ENCODE peak calls at places on chromosomes 7 and 10, in ten cellular contexts. X, D, Y, I, P, F, N, G, M and W are unnamed samples.
A peak's percentile ranks its signal among the peaks of the same experiment; 100 is the strongest.

GRCh38 chr7:110084177-110084807 is 1006.6 kb upstream of the LRRN3 start:
- DNase-seq in X (no peak), D (no peak), Y (no peak), I (no peak), P (no peak), F (no peak), N (no peak), G (no peak), M (no peak), W (no peak)

GRCh38 chr10:72173635-72174296 is 42.0 kb upstream of the ANAPC16 start:
- DNase-seq in X (peak; percentile 83), D (peak; percentile 53), Y (no peak), I (no peak), P (no peak), F (peak; percentile 14), N (no peak), G (no peak), M (no peak), W (no peak)

GRCh38 chr7:74355091-74355490 is 65.9 kb downstream of the CLIP2 start:
- DNase-seq in X (no peak), D (peak; percentile 88), Y (no peak), I (no peak), P (no peak), F (peak; percentile 13), N (no peak), G (no peak), M (peak; percentile 15), W (no peak)

GRCh38 chr7:79272066-79272669 is 181.3 kb downstream of the MAGI2 start:
- DNase-seq in X (no peak), D (peak; percentile 50), Y (no peak), I (no peak), P (no peak), F (no peak), N (no peak), G (no peak), M (peak; percentile 47), W (no peak)

GRCh38 chr10:108521827-108522503 is 1357.5 kb upstream of the SORCS1 start:
- DNase-seq in X (no peak), D (no peak), Y (no peak), I (no peak), P (no peak), F (no peak), N (no peak), G (no peak), M (no peak), W (no peak)

GRCh38 chr10:131080571-131080970 is 230.9 kb downstream of the TCERG1L start:
- DNase-seq in X (no peak), D (no peak), Y (no peak), I (no peak), P (no peak), F (no peak), N (no peak), G (no peak), M (no peak), W (no peak)

GRCh38 chr7:39300276-39300675 is 265.9 kb upstream of the YAE1 start:
- DNase-seq in X (no peak), D (peak; percentile 30), Y (no peak), I (no peak), P (no peak), F (no peak), N (no peak), G (no peak), M (no peak), W (no peak)

GRCh38 chr7:116801092-116801710 is 61.2 kb upstream of the CAPZA2 start:
- DNase-seq in X (no peak), D (peak; percentile 92), Y (no peak), I (no peak), P (peak; percentile 85), F (no peak), N (no peak), G (no peak), M (no peak), W (no peak)

GRCh38 chr10:51524041-51524440 is 175.4 kb downstream of the CSTF2T start:
- DNase-seq in X (no peak), D (peak; percentile 4), Y (no peak), I (no peak), P (no peak), F (no peak), N (no peak), G (no peak), M (no peak), W (no peak)

GRCh38 chr10:63758080-63758479 is 236.9 kb downstream of the REEP3 start:
- DNase-seq in X (no peak), D (no peak), Y (no peak), I (no peak), P (no peak), F (no peak), N (no peak), G (no peak), M (no peak), W (no peak)

GRCh38 chr7:129607471-129608120 is 3.9 kb upstream of the NRF1 start:
- DNase-seq in X (peak; percentile 33), D (peak; percentile 37), Y (no peak), I (peak; percentile 38), P (no peak), F (peak; percentile 60), N (peak; percentile 58), G (peak; percentile 63), M (peak; percentile 74), W (peak; percentile 82)

GRCh38 chr7:74398426-74398825 is 55.3 kb upstream of the GTF2IRD1 start:
- DNase-seq in X (no peak), D (no peak), Y (no peak), I (no peak), P (no peak), F (no peak), N (no peak), G (no peak), M (no peak), W (no peak)

GRCh38 chr10:71217266-71218045 is 5.1 kb downstream of the UNC5B start:
- DNase-seq in X (peak; percentile 43), D (peak; percentile 24), Y (peak; percentile 57), I (no peak), P (no peak), F (no peak), N (peak; percentile 65), G (no peak), M (peak; percentile 78), W (peak; percentile 93)

GRCh38 chr7:43517464-43517863 is 65.4 kb upstream of the STK17A start:
- DNase-seq in X (no peak), D (no peak), Y (no peak), I (no peak), P (no peak), F (no peak), N (no peak), G (no peak), M (no peak), W (no peak)

GRCh38 chr7:110983822-110984456 is 107.0 kb upstream of the LRRN3 start:
- DNase-seq in X (no peak), D (no peak), Y (no peak), I (no peak), P (no peak), F (no peak), N (no peak), G (no peak), M (no peak), W (no peak)

GRCh38 chr10:88999629-89000028 is 9.0 kb downstream of the FAS start:
- DNase-seq in X (no peak), D (no peak), Y (no peak), I (no peak), P (no peak), F (no peak), N (no peak), G (no peak), M (no peak), W (no peak)

GRCh38 chr7:516606-517456 is 2.8 kb downstream of the PDGFA start:
- DNase-seq in X (no peak), D (peak; percentile 83), Y (no peak), I (no peak), P (no peak), F (peak; percentile 79), N (no peak), G (no peak), M (no peak), W (peak; percentile 83)

GRCh38 chr7:141701489-141702046 is 398 bp downstream of the DENND11 start:
- DNase-seq in X (peak; percentile 64), D (peak; percentile 35), Y (peak; percentile 54), I (peak; percentile 42), P (no peak), F (peak; percentile 59), N (peak; percentile 52), G (peak; percentile 85), M (peak; percentile 79), W (peak; percentile 91)

GRCh38 chr7:107501593-107501992 is 31.7 kb downstream of the GPR22 start:
- DNase-seq in X (peak; percentile 62), D (peak; percentile 38), Y (no peak), I (no peak), P (no peak), F (peak; percentile 62), N (no peak), G (peak; percentile 54), M (peak; percentile 31), W (peak; percentile 16)

GRCh38 chr10:43809211-43809930 is 160.7 kb upstream of the ZNF32 start:
- DNase-seq in X (no peak), D (peak; percentile 96), Y (no peak), I (no peak), P (no peak), F (no peak), N (no peak), G (no peak), M (no peak), W (no peak)

GRCh38 chr10:29828440-29828894 is 193.7 kb upstream of the SVIL start:
- DNase-seq in X (no peak), D (no peak), Y (no peak), I (no peak), P (no peak), F (no peak), N (no peak), G (no peak), M (no peak), W (no peak)

GRCh38 chr7:93715234-93715633 is 140.7 kb upstream of the CALCR start:
- DNase-seq in X (peak; percentile 61), D (peak; percentile 48), Y (no peak), I (peak; percentile 2), P (no peak), F (peak; percentile 44), N (peak; percentile 72), G (peak; percentile 40), M (peak; percentile 46), W (peak; percentile 32)

GRCh38 chr10:52563361-52563760 is 209.2 kb downstream of the MBL2 start:
- DNase-seq in X (no peak), D (peak; percentile 16), Y (no peak), I (no peak), P (no peak), F (no peak), N (no peak), G (no peak), M (no peak), W (no peak)

GRCh38 chr10:43444897-43445466 is 8.1 kb downstream of the ZNF487 start:
- DNase-seq in X (no peak), D (no peak), Y (no peak), I (no peak), P (no peak), F (no peak), N (no peak), G (no peak), M (no peak), W (no peak)

GRCh38 chr7:76037310-76037709 is 10.5 kb downstream of the STYXL1 start:
- DNase-seq in X (no peak), D (peak; percentile 87), Y (no peak), I (no peak), P (no peak), F (no peak), N (no peak), G (no peak), M (no peak), W (no peak)

GRCh38 chr10:95297402-95297801 is 6.6 kb upstream of the PDLIM1 start:
- DNase-seq in X (no peak), D (no peak), Y (no peak), I (no peak), P (no peak), F (no peak), N (no peak), G (no peak), M (no peak), W (no peak)

GRCh38 chr7:50266893-50267386 is 37.6 kb upstream of the IKZF1 start:
- DNase-seq in X (no peak), D (no peak), Y (no peak), I (peak; percentile 64), P (no peak), F (peak; percentile 56), N (no peak), G (peak; percentile 88), M (no peak), W (no peak)

GRCh38 chr7:142722289-142722794 is 26.9 kb upstream of the PRSS1 start:
- DNase-seq in X (no peak), D (no peak), Y (no peak), I (no peak), P (no peak), F (no peak), N (no peak), G (no peak), M (no peak), W (no peak)